ENCODE peak calls at places on chromosomes 4 and X, in seven cellular contexts. V is K562, E is H1, K is HepG2, R is SK-N-SH, Z is HCT116, A is GM12878. U is an unnamed sample. For H3K4me1, the result is how much of the 10 kb centered on the place peaks cover.

GRCh38 chr4:77773101-77773500 is 46.1 kb downstream of the CNOT6L start:
- DNase-seq in A (no peak), E (no peak), Z (no peak), K (no peak), V (no peak), R (no peak), U (no peak)

GRCh38 chr4:41940834-41941233 is 5.6 kb downstream of the TMEM33 start:
- DNase-seq in V (no peak), Z (no peak), R (no peak), A (no peak), E (no peak), K (no peak), U (no peak)

GRCh38 chr4:108170729-108171540 is 2.2 kb upstream of the LEF1 start:
- DNase-seq in Z (no peak), A (no peak), R (no peak), K (no peak), V (peak), E (no peak), U (no peak)

GRCh38 chrX:153939573-153939972 is 4.7 kb upstream of the NAA10 start:
- DNase-seq in E (no peak), Z (no peak), R (no peak), K (no peak), A (no peak), V (no peak), U (no peak)

GRCh38 chr4:116668190-116668589 is 417.2 kb downstream of the TRAM1L1 start:
- DNase-seq in A (no peak), V (no peak), Z (no peak), R (no peak), K (no peak), E (peak), U (no peak)

GRCh38 chrX:153769865-153770605 is 6.0 kb downstream of the PLXNB3 start:
- DNase-seq in Z (no peak), R (peak), A (no peak), E (no peak), K (no peak), V (no peak), U (no peak)

GRCh38 chr4:140811429-140811828 is 55.2 kb upstream of the TBC1D9 start:
- DNase-seq in R (no peak), A (no peak), V (no peak), E (no peak), K (no peak), Z (no peak), U (no peak)

GRCh38 chrX:24245201-24245600 is 68.7 kb downstream of the SUPT20HL2 start:
- DNase-seq in E (no peak), R (no peak), A (no peak), Z (no peak), V (no peak), K (no peak), U (peak)

GRCh38 chrX:11446331-11446730 is 153.1 kb downstream of the AMELX start:
- DNase-seq in E (no peak), K (no peak), A (no peak), Z (no peak), V (no peak), R (no peak), U (no peak)

GRCh38 chr4:133320576-133321170 is 171.6 kb downstream of the PCDH10 start:
- DNase-seq in R (peak), Z (peak), V (peak), K (peak), A (no peak), E (no peak), U (peak)

GRCh38 chrX:40996886-40997530 is 88.2 kb upstream of the USP9X start:
- DNase-seq in E (no peak), A (no peak), Z (peak), K (peak), V (peak), R (peak), U (peak)

GRCh38 chrX:132576945-132577344 is 88.1 kb upstream of the MBNL3 start:
- DNase-seq in Z (no peak), K (no peak), R (no peak), A (no peak), E (no peak), V (no peak), U (no peak)

GRCh38 chr4:55398461-55398860 is 2.7 kb downstream of the TMEM165 start:
- DNase-seq in E (no peak), V (no peak), Z (no peak), A (no peak), K (no peak), R (no peak), U (no peak)

GRCh38 chr4:8471211-8471875 is 30.8 kb downstream of the TRMT44 start:
- DNase-seq in A (no peak), V (no peak), R (peak), K (no peak), E (no peak), Z (no peak), U (no peak)

GRCh38 chr4:73446336-73446938 is 10.4 kb downstream of the AFP start:
- DNase-seq in K (peak), Z (peak), V (peak), R (peak), E (no peak), A (no peak), U (no peak)

GRCh38 chr4:6799091-6799490 is 16.6 kb downstream of the KIAA0232 start:
- DNase-seq in Z (no peak), K (no peak), E (no peak), V (no peak), A (no peak), R (no peak), U (no peak)

GRCh38 chr4:150769845-150770244 is 187.9 kb downstream of the MAB21L2 start:
- DNase-seq in A (no peak), R (no peak), Z (peak), V (no peak), K (no peak), E (no peak), U (no peak)

GRCh38 chr4:39043058-39043696 is 11.0 kb upstream of the TMEM156 start:
- DNase-seq in R (no peak), K (peak), V (no peak), E (no peak), Z (no peak), A (no peak), U (no peak)

GRCh38 chrX:20173856-20174255 is 32.2 kb upstream of the EIF1AX start:
- DNase-seq in Z (no peak), E (no peak), A (no peak), K (no peak), V (no peak), R (no peak), U (no peak)

GRCh38 chrX:125132274-125132673 is 187.4 kb upstream of the TEX13C start:
- DNase-seq in R (peak), A (no peak), K (peak), E (no peak), Z (no peak), V (peak), U (no peak)

GRCh38 chr4:79209822-79210635 is 115.8 kb downstream of the NAA11 start:
- DNase-seq in K (peak), E (no peak), Z (no peak), V (peak), A (no peak), R (no peak), U (no peak)

GRCh38 chrX:110208092-110208491 is 109.8 kb downstream of the AMMECR1 start:
- DNase-seq in K (no peak), A (no peak), Z (no peak), R (no peak), E (no peak), V (no peak), U (no peak)

GRCh38 chr4:15779336-15779735 is 1.2 kb downstream of the CD38 start:
- DNase-seq in A (no peak), V (no peak), R (peak), E (peak), Z (no peak), K (peak), U (peak)

GRCh38 chr4:27861381-27861787 is 1000.7 kb downstream of the STIM2 start:
- DNase-seq in R (peak), V (no peak), E (peak), A (no peak), K (peak), Z (peak), U (peak)

GRCh38 chr4:85779165-85779564 is 304.2 kb downstream of the ARHGAP24 start:
- DNase-seq in V (no peak), A (no peak), K (no peak), Z (no peak), R (no peak), E (no peak), U (no peak)

GRCh38 chr4:155271557-155271956 is 63.1 kb downstream of the NPY2R start:
- DNase-seq in K (no peak), V (no peak), A (no peak), E (no peak), R (no peak), Z (peak), U (no peak)

GRCh38 chr4:24013666-24014422 is 124.0 kb upstream of the PPARGC1A start:
- DNase-seq in R (no peak), K (no peak), A (no peak), Z (no peak), E (no peak), V (no peak), U (no peak)

GRCh38 chr4:5045099-5045498 is 6.2 kb upstream of the STK32B start:
- DNase-seq in R (no peak), A (no peak), K (no peak), E (no peak), V (no peak), Z (no peak), U (no peak)

GRCh38 chrX:130084651-130085237 is 25.6 kb downstream of the ELF4 start:
- DNase-seq in A (peak), Z (no peak), E (no peak), V (no peak), K (no peak), R (no peak), U (no peak)

GRCh38 chrX:53071064-53071463 is 11.1 kb upstream of the TSPYL2 start:
- DNase-seq in K (no peak), V (no peak), Z (no peak), A (no peak), R (no peak), E (no peak), U (no peak)

DNA sequence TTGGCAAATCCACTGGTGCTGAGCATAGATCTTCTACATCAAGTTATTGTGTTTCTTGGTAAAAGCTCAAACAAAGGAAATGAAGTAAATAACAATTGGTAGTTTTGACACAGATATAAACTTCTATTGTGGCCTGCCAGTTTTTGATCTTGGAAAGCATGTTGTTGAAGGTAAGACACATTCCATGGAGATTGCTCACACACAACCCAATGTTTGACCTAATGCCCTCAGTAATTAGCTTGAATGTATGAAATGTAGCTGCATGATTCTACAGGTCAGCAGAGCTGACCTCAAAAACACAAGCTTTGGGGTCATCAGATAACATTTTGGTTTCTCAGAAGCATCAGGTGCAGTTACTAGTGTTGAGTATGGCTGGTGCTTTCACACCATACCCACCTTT is 16.5 kb downstream of the GPR173 start:
- DNase-seq in Z (no peak), A (no peak), K (no peak), V (no peak), E (no peak), R (no peak), U (no peak)
- H3K4me1 ChIP-seq in Z (under half), A (under half), K (under half), V (under half), E (under half), R (under half), U (under half)

DNA sequence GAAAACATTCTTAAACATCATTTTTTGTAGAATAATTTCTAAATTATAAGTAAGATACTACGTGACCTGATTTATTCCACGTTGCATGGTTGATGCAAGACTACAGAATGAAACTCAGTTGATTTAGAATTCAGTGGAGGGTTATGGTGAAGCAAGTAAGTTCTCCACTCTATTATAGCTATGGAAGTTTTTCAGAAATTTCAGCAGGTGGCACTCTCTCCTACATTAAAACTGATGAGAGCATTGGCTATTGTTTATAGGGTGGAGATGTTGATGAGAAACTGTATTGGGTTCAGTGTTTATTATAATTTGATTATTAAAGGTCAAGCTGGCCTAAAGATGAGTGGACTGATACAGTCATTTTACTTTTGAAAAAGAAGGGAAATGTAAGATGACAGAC is 88.0 kb downstream of the FNIP2 start:
- DNase-seq in E (no peak), R (peak), A (no peak), Z (peak), K (peak), V (no peak), U (no peak)
- TF ChIP-seq YY1 in E (no peak), R (no peak), A (no peak), Z (no peak), K (no peak), V (no peak), U (no peak)

GRCh38 chr4:80305466-80305865 is 30.1 kb upstream of the CFAP299 start:
- DNase-seq in Z (no peak), R (no peak), A (no peak), E (no peak), V (no peak), K (no peak), U (no peak)
- H3K4me1 ChIP-seq in Z (under half), R (under half), A (under half), E (under half), V (under half), K (under half), U (under half)

GRCh38 chr4:138959421-138959820 is 56.2 kb upstream of the NOCT start:
- DNase-seq in A (no peak), E (peak), R (no peak), Z (no peak), K (no peak), V (no peak), U (no peak)
- TF ChIP-seq YY1 in A (no peak), E (no peak), R (no peak), Z (no peak), K (no peak), V (no peak), U (no peak)